ENCODE peak calls at places on chromosomes 7 and 10, in ten cellular contexts. One of them, this sample, is unnamed.

GRCh38 chr10:72353963-72354355 is 760 bp downstream of the DNAJB12 start:
- DNase-seq in occipital lobe: no peak
- DNase-seq in T follicular helper cell: no peak
- DNase-seq in Calu3: no peak
- DNase-seq in AG20443: peak
- DNase-seq in GF-D8: no peak
- DNase-seq in PC-9: peak
- DNase-seq in ELR: peak
- DNase-seq in astrocyte of the spinal cord: no peak
- DNase-seq in NCI-H345: no peak
- DNase-seq in this sample: no peak

GRCh38 chr10:59985639-59986038 is 79.3 kb upstream of the CCDC6 start:
- DNase-seq in NCI-H345: no peak
- DNase-seq in occipital lobe: no peak
- DNase-seq in astrocyte of the spinal cord: no peak
- DNase-seq in PC-9: no peak
- DNase-seq in T follicular helper cell: no peak
- DNase-seq in Calu3: no peak
- DNase-seq in GF-D8: no peak
- DNase-seq in AG20443: no peak
- DNase-seq in ELR: no peak
- DNase-seq in this sample: no peak

GRCh38 chr7:43653891-43654504 is 71.1 kb downstream of the STK17A start:
- DNase-seq in ELR: no peak
- DNase-seq in GF-D8: peak
- DNase-seq in PC-9: no peak
- DNase-seq in T follicular helper cell: no peak
- DNase-seq in Calu3: no peak
- DNase-seq in AG20443: no peak
- DNase-seq in NCI-H345: no peak
- DNase-seq in astrocyte of the spinal cord: no peak
- DNase-seq in occipital lobe: no peak
- DNase-seq in this sample: no peak

GRCh38 chr7:38107486-38107893 is 70.6 kb upstream of the STARD3NL start:
- DNase-seq in AG20443: peak
- DNase-seq in ELR: peak
- DNase-seq in Calu3: peak
- DNase-seq in GF-D8: no peak
- DNase-seq in astrocyte of the spinal cord: peak
- DNase-seq in PC-9: peak
- DNase-seq in T follicular helper cell: peak
- DNase-seq in NCI-H345: peak
- DNase-seq in occipital lobe: peak
- DNase-seq in this sample: peak

GRCh38 chr10:30062090-30062489 is 2.7 kb upstream of the JCAD start:
- DNase-seq in astrocyte of the spinal cord: peak
- DNase-seq in NCI-H345: no peak
- DNase-seq in occipital lobe: no peak
- DNase-seq in T follicular helper cell: no peak
- DNase-seq in Calu3: no peak
- DNase-seq in PC-9: no peak
- DNase-seq in GF-D8: no peak
- DNase-seq in ELR: peak
- DNase-seq in AG20443: peak
- DNase-seq in this sample: no peak

GRCh38 chr7:63925262-63925625 is 73.4 kb upstream of the ZNF722 start:
- DNase-seq in Calu3: no peak
- DNase-seq in astrocyte of the spinal cord: no peak
- DNase-seq in PC-9: no peak
- DNase-seq in T follicular helper cell: no peak
- DNase-seq in GF-D8: peak
- DNase-seq in ELR: no peak
- DNase-seq in occipital lobe: no peak
- DNase-seq in NCI-H345: no peak
- DNase-seq in AG20443: no peak
- DNase-seq in this sample: no peak

GRCh38 chr7:71682181-71682580 is 550.2 kb downstream of the GALNT17 start:
- DNase-seq in ELR: no peak
- DNase-seq in occipital lobe: no peak
- DNase-seq in AG20443: no peak
- DNase-seq in Calu3: no peak
- DNase-seq in astrocyte of the spinal cord: no peak
- DNase-seq in PC-9: no peak
- DNase-seq in NCI-H345: no peak
- DNase-seq in T follicular helper cell: no peak
- DNase-seq in GF-D8: no peak
- DNase-seq in this sample: no peak

GRCh38 chr10:58873161-58873560 is 303.3 kb upstream of the PHYHIPL start:
- DNase-seq in NCI-H345: no peak
- DNase-seq in ELR: no peak
- DNase-seq in occipital lobe: no peak
- DNase-seq in T follicular helper cell: no peak
- DNase-seq in Calu3: no peak
- DNase-seq in GF-D8: no peak
- DNase-seq in AG20443: no peak
- DNase-seq in PC-9: no peak
- DNase-seq in astrocyte of the spinal cord: no peak
- DNase-seq in this sample: no peak

GRCh38 chr10:3811331-3811870 is 26.4 kb upstream of the KLF6 start:
- DNase-seq in Calu3: peak
- DNase-seq in astrocyte of the spinal cord: peak
- DNase-seq in NCI-H345: no peak
- DNase-seq in AG20443: peak
- DNase-seq in ELR: peak
- DNase-seq in PC-9: no peak
- DNase-seq in occipital lobe: no peak
- DNase-seq in GF-D8: no peak
- DNase-seq in T follicular helper cell: no peak
- DNase-seq in this sample: peak

GRCh38 chr7:70040971-70041766 is 442.9 kb downstream of the AUTS2 start:
- DNase-seq in Calu3: no peak
- DNase-seq in GF-D8: no peak
- DNase-seq in PC-9: no peak
- DNase-seq in T follicular helper cell: no peak
- DNase-seq in AG20443: peak
- DNase-seq in ELR: no peak
- DNase-seq in astrocyte of the spinal cord: peak
- DNase-seq in occipital lobe: no peak
- DNase-seq in NCI-H345: peak
- DNase-seq in this sample: peak

GRCh38 chr7:137967143-137968018 is 34.5 kb downstream of the CREB3L2 start:
- DNase-seq in PC-9: no peak
- DNase-seq in astrocyte of the spinal cord: peak
- DNase-seq in Calu3: peak
- DNase-seq in AG20443: peak
- DNase-seq in T follicular helper cell: no peak
- DNase-seq in occipital lobe: no peak
- DNase-seq in ELR: peak
- DNase-seq in NCI-H345: no peak
- DNase-seq in GF-D8: peak
- DNase-seq in this sample: peak

GRCh38 chr10:69640196-69640980 is 10.3 kb downstream of the FAM241B start:
- DNase-seq in Calu3: no peak
- DNase-seq in PC-9: no peak
- DNase-seq in ELR: peak
- DNase-seq in AG20443: no peak
- DNase-seq in GF-D8: no peak
- DNase-seq in astrocyte of the spinal cord: peak
- DNase-seq in NCI-H345: no peak
- DNase-seq in T follicular helper cell: no peak
- DNase-seq in occipital lobe: no peak
- DNase-seq in this sample: no peak

GRCh38 chr7:106120500-106120899 is 8.4 kb upstream of the SYPL1 start:
- DNase-seq in Calu3: no peak
- DNase-seq in ELR: no peak
- DNase-seq in occipital lobe: no peak
- DNase-seq in PC-9: no peak
- DNase-seq in astrocyte of the spinal cord: no peak
- DNase-seq in T follicular helper cell: no peak
- DNase-seq in NCI-H345: no peak
- DNase-seq in AG20443: no peak
- DNase-seq in GF-D8: no peak
- DNase-seq in this sample: no peak

GRCh38 chr10:111113238-111113960 is 36.6 kb downstream of the ADRA2A start:
- DNase-seq in GF-D8: no peak
- DNase-seq in NCI-H345: no peak
- DNase-seq in PC-9: no peak
- DNase-seq in Calu3: no peak
- DNase-seq in occipital lobe: no peak
- DNase-seq in AG20443: no peak
- DNase-seq in ELR: no peak
- DNase-seq in T follicular helper cell: no peak
- DNase-seq in astrocyte of the spinal cord: no peak
- DNase-seq in this sample: no peak

GRCh38 chr7:101167645-101168411 is 2.5 kb upstream of the VGF start:
- DNase-seq in GF-D8: no peak
- DNase-seq in Calu3: no peak
- DNase-seq in AG20443: no peak
- DNase-seq in T follicular helper cell: no peak
- DNase-seq in occipital lobe: no peak
- DNase-seq in astrocyte of the spinal cord: no peak
- DNase-seq in ELR: peak
- DNase-seq in PC-9: no peak
- DNase-seq in NCI-H345: no peak
- DNase-seq in this sample: no peak

GRCh38 chr7:53904355-53904754 is 637.8 kb upstream of the VSTM2A start:
- DNase-seq in occipital lobe: no peak
- DNase-seq in ELR: no peak
- DNase-seq in GF-D8: no peak
- DNase-seq in T follicular helper cell: no peak
- DNase-seq in astrocyte of the spinal cord: no peak
- DNase-seq in AG20443: no peak
- DNase-seq in PC-9: no peak
- DNase-seq in Calu3: no peak
- DNase-seq in NCI-H345: no peak
- DNase-seq in this sample: no peak

GRCh38 chr7:157409149-157409752 is 72.4 kb downstream of the DNAJB6 start:
- DNase-seq in T follicular helper cell: no peak
- DNase-seq in GF-D8: no peak
- DNase-seq in PC-9: no peak
- DNase-seq in NCI-H345: no peak
- DNase-seq in astrocyte of the spinal cord: no peak
- DNase-seq in ELR: peak
- DNase-seq in Calu3: no peak
- DNase-seq in AG20443: no peak
- DNase-seq in occipital lobe: no peak
- DNase-seq in this sample: no peak

GRCh38 chr7:14389052-14389988 is 399.9 kb upstream of the ETV1 start:
- DNase-seq in PC-9: no peak
- DNase-seq in AG20443: no peak
- DNase-seq in NCI-H345: peak
- DNase-seq in GF-D8: no peak
- DNase-seq in Calu3: no peak
- DNase-seq in astrocyte of the spinal cord: no peak
- DNase-seq in ELR: no peak
- DNase-seq in T follicular helper cell: no peak
- DNase-seq in occipital lobe: no peak
- DNase-seq in this sample: no peak

GRCh38 chr7:130207033-130207432 is 627 bp upstream of the SSMEM1 start:
- DNase-seq in PC-9: no peak
- DNase-seq in NCI-H345: no peak
- DNase-seq in GF-D8: no peak
- DNase-seq in ELR: peak
- DNase-seq in occipital lobe: no peak
- DNase-seq in Calu3: no peak
- DNase-seq in AG20443: no peak
- DNase-seq in T follicular helper cell: no peak
- DNase-seq in astrocyte of the spinal cord: no peak
- DNase-seq in this sample: no peak

GRCh38 chr7:4067874-4068273 is 614.2 kb upstream of the FOXK1 start:
- DNase-seq in PC-9: no peak
- DNase-seq in AG20443: no peak
- DNase-seq in T follicular helper cell: no peak
- DNase-seq in astrocyte of the spinal cord: no peak
- DNase-seq in occipital lobe: no peak
- DNase-seq in Calu3: no peak
- DNase-seq in GF-D8: no peak
- DNase-seq in ELR: no peak
- DNase-seq in NCI-H345: no peak
- DNase-seq in this sample: no peak

GRCh38 chr10:132574783-132575319 is 37.3 kb downstream of the INPP5A start:
- DNase-seq in NCI-H345: no peak
- DNase-seq in ELR: peak
- DNase-seq in GF-D8: peak
- DNase-seq in Calu3: peak
- DNase-seq in occipital lobe: no peak
- DNase-seq in PC-9: peak
- DNase-seq in AG20443: no peak
- DNase-seq in astrocyte of the spinal cord: peak
- DNase-seq in T follicular helper cell: no peak
- DNase-seq in this sample: no peak

GRCh38 chr10:22903694-22904093 is 24.2 kb upstream of the ARMC3 start:
- DNase-seq in NCI-H345: no peak
- DNase-seq in PC-9: no peak
- DNase-seq in GF-D8: no peak
- DNase-seq in T follicular helper cell: no peak
- DNase-seq in AG20443: no peak
- DNase-seq in Calu3: no peak
- DNase-seq in ELR: no peak
- DNase-seq in occipital lobe: no peak
- DNase-seq in astrocyte of the spinal cord: no peak
- DNase-seq in this sample: no peak